ENCODE peak calls at places on chromosome 22, in five cellular contexts. F is naive thymus-derived CD8-positive, alpha-beta T cell; Q is CD4-positive, alpha-beta T cell; G is RWPE2; X is naive B cell. A is an unnamed sample.

GRCh38 chr22:46936378-46936916 is 174.0 kb downstream of the TBC1D22A start:
- ATAC-seq in F (no peak), Q (no peak), G (no peak), X (no peak), A (no peak)

GRCh38 chr22:22025320-22026156 is 43.0 kb upstream of the TOP3B start:
- ATAC-seq in F (no peak), Q (no peak), G (no peak), X (peak; percentile 78), A (no peak)

GRCh38 chr22:23248583-23248982 is 68.3 kb downstream of the BCR start:
- ATAC-seq in F (no peak), Q (no peak), G (peak; percentile 79), X (no peak), A (peak; percentile 90)

GRCh38 chr22:40257979-40258378 is 80.3 kb downstream of the TNRC6B start:
- ATAC-seq in F (peak; percentile 55), Q (peak; percentile 39), G (no peak), X (no peak), A (no peak)

GRCh38 chr22:36238348-36239149 is 778 bp downstream of the APOL2 start:
- ATAC-seq in F (no peak), Q (no peak), G (peak; percentile 2), X (no peak), A (peak; percentile 35)

GRCh38 chr22:34841321-34841901 is 224.5 kb upstream of the ISX start:
- ATAC-seq in F (no peak), Q (no peak), G (no peak), X (no peak), A (no peak)

GRCh38 chr22:30649430-30650007 is 13.9 kb downstream of the SLC35E4 start:
- ATAC-seq in F (peak; percentile 97), Q (peak; percentile 88), G (peak; percentile 99), X (peak; percentile 64), A (peak; percentile 98)

GRCh38 chr22:40951795-40952602 is 821 bp downstream of the RBX1 start:
- ATAC-seq in F (peak; percentile 6), Q (peak; percentile 2), G (peak; percentile 12), X (no peak), A (peak; percentile 6)

GRCh38 chr22:24867327-24868022 is 61.5 kb downstream of the SGSM1 start:
- ATAC-seq in F (no peak), Q (no peak), G (no peak), X (no peak), A (no peak)

GRCh38 chr22:35769974-35770373 is 52.3 kb downstream of the APOL5 start:
- ATAC-seq in F (no peak), Q (no peak), G (no peak), X (no peak), A (no peak)

GRCh38 chr22:49086606-49087157 is 741.0 kb downstream of the BRD1 start:
- ATAC-seq in F (no peak), Q (no peak), G (no peak), X (no peak), A (no peak)

A was measured in SK-N-SH treated with all-trans-retinoic acid at 6 μM for 48 hours.